ENCODE peak calls at places on chromosome 3, in five cellular contexts. L, F, S, E and W are unnamed samples.

GRCh38 chr3:100045696-100046095 is 68.6 kb downstream of the FILIP1L start:
- DNase-seq in L (peak; percentile 67), F (no peak), S (peak; percentile 76), E (no peak), W (peak; percentile 1)

GRCh38 chr3:127156651-127157050 is 36.3 kb upstream of the PRR23E start:
- DNase-seq in L (no peak), F (no peak), S (no peak), E (no peak), W (no peak)

GRCh38 chr3:129224984-129225393 is 24.4 kb upstream of the COPG1 start:
- DNase-seq in L (peak; percentile 89), F (no peak), S (peak; percentile 86), E (no peak), W (peak; percentile 16)

GRCh38 chr3:182793663-182794454 is 555 bp downstream of the ATP11B start:
- DNase-seq in L (peak; percentile 38), F (peak; percentile 6), S (peak; percentile 31), E (peak; percentile 34), W (peak; percentile 1)

GRCh38 chr3:150349314-150350097 is 58.6 kb upstream of the TSC22D2 start:
- DNase-seq in L (peak; percentile 21), F (no peak), S (peak; percentile 69), E (no peak), W (no peak)

GRCh38 chr3:186719945-186720739 is 3.0 kb downstream of the KNG1 start:
- DNase-seq in L (no peak), F (no peak), S (no peak), E (no peak), W (no peak)

GRCh38 chr3:149151843-149152242 is 22.4 kb downstream of the HPS3 start:
- DNase-seq in L (no peak), F (no peak), S (no peak), E (no peak), W (no peak)

GRCh38 chr3:16761576-16761975 is 123.2 kb upstream of the PLCL2 start:
- DNase-seq in L (no peak), F (no peak), S (no peak), E (no peak), W (no peak)

GRCh38 chr3:13016083-13016725 is 57.0 kb downstream of the IQSEC1 start:
- DNase-seq in L (peak; percentile 63), F (no peak), S (peak; percentile 66), E (peak; percentile 88), W (no peak)

GRCh38 chr3:132695422-132695821 is 26.8 kb downstream of the NPHP3 start:
- DNase-seq in L (no peak), F (no peak), S (no peak), E (no peak), W (no peak)

GRCh38 chr3:70871909-70872656 is 559.6 kb upstream of the MDFIC2 start:
- DNase-seq in L (no peak), F (no peak), S (no peak), E (no peak), W (no peak)

DNA sequence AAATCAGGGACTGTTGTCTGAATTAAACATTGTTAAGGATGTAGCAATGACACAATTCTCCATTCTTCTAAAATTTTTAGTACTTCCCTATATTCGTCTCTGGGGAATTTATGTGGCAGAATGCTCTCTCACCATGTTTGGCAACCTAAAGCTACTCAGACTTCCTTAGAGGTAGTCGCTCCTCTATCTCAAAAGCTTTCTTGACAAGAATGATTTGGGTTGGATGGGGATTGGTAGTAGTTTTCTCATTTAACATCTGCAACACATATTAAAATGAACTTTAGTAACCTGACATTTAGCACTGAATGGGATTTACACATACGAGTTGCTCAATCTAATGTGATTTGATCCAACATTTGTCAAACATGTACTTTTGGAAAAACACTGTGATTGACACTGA is 233.3 kb downstream of the RBMS3 start:
- DNase-seq in L (no peak), F (no peak), S (no peak), E (no peak), W (no peak)
- H3K4me3 ChIP-seq in L (no peak overlapping the region), F (no peak overlapping the region), S (peak overlapping the region; percentile 22), E (no peak overlapping the region), W (no peak overlapping the region)

GRCh38 chr3:46695962-46696922 is 2.8 kb upstream of the ALS2CL start:
- DNase-seq in L (peak; percentile 65), F (no peak), S (peak; percentile 75), E (no peak), W (no peak)
- H3K4me3 ChIP-seq in L (no peak overlapping the region), F (no peak overlapping the region), S (no peak overlapping the region), E (no peak overlapping the region), W (no peak overlapping the region)

DNA sequence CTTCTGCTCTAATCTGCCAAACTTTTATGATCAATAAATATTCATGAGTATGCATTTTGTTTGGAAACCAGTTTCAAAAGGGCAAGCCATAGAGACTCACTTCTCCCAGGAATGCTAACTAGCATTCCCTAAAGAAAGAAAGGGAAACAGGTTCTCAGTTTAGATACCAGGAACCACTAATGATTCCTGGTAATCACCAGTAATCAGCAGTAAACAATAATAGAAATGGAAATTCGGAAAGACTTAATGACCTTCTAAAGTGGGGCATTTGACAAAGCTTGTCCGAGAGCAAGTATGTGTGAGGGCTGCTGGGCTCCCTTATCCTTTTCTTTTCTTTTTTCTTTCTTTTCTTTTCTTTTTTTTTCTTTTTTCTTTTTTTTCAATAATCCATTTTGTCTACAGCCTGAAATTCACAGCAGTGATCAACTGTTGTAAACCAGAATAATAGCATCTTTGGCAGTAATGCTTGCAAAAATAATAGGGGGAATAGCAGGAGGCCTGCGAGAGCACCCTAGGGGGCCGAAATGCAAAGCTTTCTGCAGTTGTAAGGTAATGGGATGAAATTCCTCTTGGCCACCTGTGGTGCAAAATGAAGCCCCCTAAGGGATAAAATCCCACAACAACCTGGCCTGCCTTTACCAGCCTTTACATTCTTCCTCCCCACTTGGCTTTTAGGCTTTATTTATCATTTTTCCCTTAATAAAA is 253.2 kb downstream of the ZPLD1 start:
- DNase-seq in L (no peak), F (no peak), S (no peak), E (no peak), W (no peak)
- H3K4me3 ChIP-seq in L (no peak overlapping the region), F (no peak overlapping the region), S (no peak overlapping the region), E (no peak overlapping the region), W (no peak overlapping the region)

GRCh38 chr3:190581041-190581501 is 67.2 kb downstream of the IL1RAP start:
- DNase-seq in L (no peak), F (no peak), S (no peak), E (no peak), W (no peak)

GRCh38 chr3:190589326-190589725 is 75.4 kb downstream of the IL1RAP start:
- DNase-seq in L (no peak), F (no peak), S (no peak), E (no peak), W (no peak)

GRCh38 chr3:190586631-190587000 is 72.7 kb downstream of the IL1RAP start:
- DNase-seq in L (peak; percentile 13), F (no peak), S (no peak), E (no peak), W (no peak)

GRCh38 chr3:190582667-190583066 is 68.8 kb downstream of the IL1RAP start:
- DNase-seq in L (no peak), F (no peak), S (no peak), E (no peak), W (no peak)

DNA sequence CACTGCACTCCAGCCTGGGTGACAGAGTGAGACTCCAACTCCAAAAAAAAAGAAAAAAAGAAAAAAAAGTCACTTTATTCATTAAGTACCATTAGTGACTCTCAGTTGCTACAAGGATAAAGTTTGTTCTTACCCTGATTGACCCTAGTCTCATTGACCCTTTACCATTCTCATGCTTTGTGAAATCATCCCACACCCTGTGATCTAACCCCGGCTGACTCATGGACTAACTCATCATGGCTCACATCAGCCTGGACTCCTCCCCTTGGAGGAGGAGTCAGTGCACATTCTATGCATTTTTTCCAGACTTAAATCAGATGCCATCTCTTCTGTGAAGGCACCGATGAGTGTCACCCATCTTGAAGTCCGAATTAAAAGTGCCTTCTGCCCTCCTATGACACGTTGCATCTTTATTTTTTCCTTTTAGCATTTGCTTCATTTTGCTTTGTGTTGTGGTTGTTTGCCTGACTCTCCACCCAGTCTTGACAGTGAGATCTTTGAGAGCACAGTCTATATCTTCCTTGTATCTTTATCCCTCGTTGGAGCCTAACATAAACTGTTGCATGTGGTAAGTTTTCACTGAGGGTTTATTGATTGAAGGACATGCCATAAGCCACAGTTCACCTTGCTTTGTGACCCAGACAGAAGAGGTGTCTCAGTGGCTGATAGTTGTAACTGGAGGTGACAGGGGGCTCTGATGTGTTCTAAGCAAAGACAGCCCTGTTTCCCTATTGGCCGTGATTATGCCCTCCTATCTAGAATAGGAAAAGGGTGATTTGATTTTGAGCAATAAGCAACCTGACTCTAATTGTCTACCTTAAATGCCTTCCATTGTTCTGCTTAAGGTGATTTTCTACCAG is 72.1 kb downstream of the IL1RAP start:
- DNase-seq in L (peak; percentile 22), F (no peak), S (no peak), E (no peak), W (no peak)
- H3K4me3 ChIP-seq in L (no peak overlapping the region), F (no peak overlapping the region), S (no peak overlapping the region), E (no peak overlapping the region), W (no peak overlapping the region)

GRCh38 chr3:72177075-72178050 is 392.4 kb upstream of the PROK2 start:
- DNase-seq in L (peak; percentile 41), F (no peak), S (peak; percentile 46), E (no peak), W (no peak)
- H3K4me3 ChIP-seq in L (peak overlapping the region; percentile 31), F (no peak overlapping the region), S (peak overlapping the region; percentile 42), E (no peak overlapping the region), W (peak overlapping the region; percentile 25)

DNA sequence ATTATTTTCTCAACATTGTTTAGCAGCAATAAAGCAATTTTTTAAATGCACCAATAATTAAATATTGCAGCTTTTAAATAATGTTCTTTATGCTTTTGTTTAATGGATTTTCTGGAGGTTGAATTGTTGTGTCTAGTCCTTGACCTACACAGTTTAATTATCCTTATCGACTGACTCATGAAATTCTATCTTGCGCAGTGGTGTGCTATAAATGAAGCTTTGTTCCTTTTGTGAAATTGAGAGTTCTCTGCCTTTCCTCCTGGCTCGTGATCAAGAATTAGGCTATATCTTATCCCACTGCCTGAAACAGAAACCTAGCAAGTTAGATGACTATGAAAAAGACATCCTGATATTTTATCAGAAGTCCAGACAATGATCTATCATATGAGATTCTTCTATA is 37.0 kb upstream of the PIK3R4 start:
- DNase-seq in L (no peak), F (no peak), S (no peak), E (no peak), W (no peak)
- H3K4me3 ChIP-seq in L (no peak overlapping the region), F (no peak overlapping the region), S (no peak overlapping the region), E (no peak overlapping the region), W (no peak overlapping the region)